ENCODE peak calls at places on chromosomes 2 and 18, in seven cellular contexts. C is SK-N-SH, O is HepG2, J is H1, B is HCT116, R is K562, S is GM12878. W is an unnamed sample.

GRCh38 chr18:22088029-22088428 is 81.4 kb upstream of the GATA6 start:
- DNase-seq in J (no peak), R (no peak), B (no peak), S (no peak), C (no peak), O (no peak), W (no peak)

GRCh38 chr2:232482301-232483238 is 5.1 kb downstream of the ECEL1 start:
- DNase-seq in J (no peak), S (no peak), O (no peak), C (no peak), R (no peak), B (no peak), W (no peak)

GRCh38 chr2:15725101-15725787 is 133.6 kb downstream of the DDX1 start:
- DNase-seq in O (no peak), C (no peak), J (no peak), S (no peak), R (no peak), B (no peak), W (no peak)

GRCh38 chr18:59359576-59359952 is 499 bp upstream of the LMAN1 start:
- DNase-seq in R (no peak), B (no peak), S (no peak), J (no peak), O (no peak), C (no peak), W (peak; percentile 7)

GRCh38 chr18:76923485-76924085 is 101.2 kb downstream of the ZNF236 start:
- DNase-seq in J (peak; percentile 15), S (no peak), C (peak; percentile 27), B (peak; percentile 34), R (peak; percentile 49), O (peak; percentile 30), W (peak; percentile 49)

GRCh38 chr2:32416519-32416918 is 59.7 kb downstream of the BIRC6 start:
- DNase-seq in J (no peak), O (no peak), B (no peak), R (no peak), C (no peak), S (no peak), W (no peak)

GRCh38 chr2:168916329-168916672 is 15.2 kb downstream of the G6PC2 start:
- DNase-seq in C (no peak), O (no peak), J (no peak), R (no peak), S (no peak), B (no peak), W (no peak)

GRCh38 chr2:23134726-23135125 is 250.3 kb upstream of the KLHL29 start:
- DNase-seq in J (no peak), O (no peak), B (no peak), S (no peak), C (no peak), R (no peak), W (no peak)

GRCh38 chr18:13269599-13270011 is 51.0 kb downstream of the LDLRAD4 start:
- DNase-seq in S (no peak), O (no peak), J (no peak), R (no peak), B (no peak), C (no peak), W (no peak)

GRCh38 chr18:13272411-13272810 is 53.9 kb downstream of the LDLRAD4 start:
- DNase-seq in B (no peak), O (no peak), J (no peak), C (no peak), S (no peak), R (no peak), W (no peak)

GRCh38 chr18:13273800-13274199 is 55.2 kb downstream of the LDLRAD4 start:
- DNase-seq in S (no peak), B (no peak), C (no peak), J (no peak), R (no peak), O (no peak), W (no peak)

GRCh38 chr18:13270279-13270911 is 51.8 kb downstream of the LDLRAD4 start:
- DNase-seq in B (no peak), S (no peak), R (no peak), J (no peak), C (no peak), O (no peak), W (no peak)

DNA sequence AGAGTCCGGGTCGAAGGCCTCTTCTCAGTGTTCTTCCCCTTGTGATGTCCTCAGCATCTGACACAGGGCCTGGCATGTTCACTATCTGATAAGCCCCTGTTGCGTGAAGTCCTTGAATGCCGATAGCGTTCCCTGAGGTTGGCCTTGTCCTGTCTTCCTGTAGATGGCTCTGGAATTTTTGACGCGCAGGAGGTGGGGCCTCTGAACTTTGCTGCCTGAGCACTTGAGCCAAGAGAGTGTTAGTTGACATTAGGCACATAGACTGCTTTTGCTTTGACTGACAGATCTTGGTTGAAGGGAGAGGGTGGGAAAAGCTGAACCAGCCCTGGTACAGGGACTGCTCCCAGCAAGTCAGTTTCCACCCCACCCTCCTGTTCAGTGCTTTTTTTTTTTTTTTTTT is 53.0 kb downstream of the LDLRAD4 start:
- DNase-seq in R (no peak), S (no peak), J (no peak), B (no peak), C (no peak), O (peak; percentile 67), W (no peak)
- TF ChIP-seq JUND in R (no peak), S (no peak), J (no peak), B (no peak), C (no peak), O (no peak), W (no peak)

GRCh38 chr18:75544496-75544895 is 117.0 kb upstream of the SMIM21 start:
- DNase-seq in S (no peak), O (no peak), C (no peak), J (no peak), B (peak; percentile 42), R (no peak), W (no peak)
- TF ChIP-seq JUND in S (no peak), O (no peak), C (no peak), J (no peak), B (no peak), R (no peak), W (no peak)

GRCh38 chr2:108787209-108787558 is 613 bp downstream of the CCDC138 start:
- DNase-seq in O (no peak), C (peak; percentile 44), J (no peak), R (no peak), B (no peak), S (no peak), W (no peak)

GRCh38 chr2:108786354-108787208 is at the start of gene CCDC138:
- DNase-seq in S (peak; percentile 35), O (peak; percentile 87), B (peak; percentile 68), C (peak; percentile 96), J (peak; percentile 78), R (peak; percentile 96), W (peak; percentile 83)

GRCh38 chr2:108786008-108786353 is 590 bp upstream of the CCDC138 start:
- DNase-seq in J (no peak), O (no peak), B (no peak), S (no peak), C (no peak), R (no peak), W (no peak)
- TF ChIP-seq JUND in J (no peak), O (no peak), B (no peak), S (no peak), C (no peak), R (no peak), W (no peak)

GRCh38 chr18:73366713-73367112 is 498.9 kb upstream of the NETO1 start:
- DNase-seq in C (no peak), R (no peak), B (no peak), O (no peak), J (no peak), S (no peak), W (no peak)

DNA sequence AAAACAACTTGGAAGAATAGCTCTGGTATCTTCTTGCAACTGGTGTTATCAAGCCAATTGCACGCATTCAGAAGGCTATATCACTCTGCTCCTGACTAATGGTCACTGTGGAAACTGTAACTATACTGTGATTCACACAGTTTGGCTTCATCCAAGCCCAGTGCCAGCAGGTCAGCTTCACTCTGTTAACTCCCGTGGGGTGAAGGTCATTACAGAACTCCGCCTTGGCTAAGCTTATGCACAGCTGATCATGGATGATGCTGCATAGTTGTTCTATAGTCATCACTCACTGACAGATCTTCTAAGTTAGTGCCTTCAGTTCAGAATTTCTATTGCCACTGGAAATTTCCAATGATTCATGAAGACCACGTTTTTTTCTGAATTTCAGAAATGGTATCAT is 497.2 kb upstream of the NETO1 start:
- DNase-seq in S (no peak), J (no peak), C (no peak), R (no peak), O (no peak), B (no peak), W (no peak)
- TF ChIP-seq JUND in S (no peak), J (no peak), C (no peak), R (no peak), O (no peak), B (no peak), W (no peak)

GRCh38 chr2:220811115-220811514 is 761.0 kb downstream of the EPHA4 start:
- DNase-seq in O (no peak), R (no peak), C (no peak), J (no peak), S (no peak), B (no peak), W (no peak)
- TF ChIP-seq JUND in O (no peak), R (no peak), C (no peak), J (no peak), S (no peak), B (no peak), W (no peak)

DNA sequence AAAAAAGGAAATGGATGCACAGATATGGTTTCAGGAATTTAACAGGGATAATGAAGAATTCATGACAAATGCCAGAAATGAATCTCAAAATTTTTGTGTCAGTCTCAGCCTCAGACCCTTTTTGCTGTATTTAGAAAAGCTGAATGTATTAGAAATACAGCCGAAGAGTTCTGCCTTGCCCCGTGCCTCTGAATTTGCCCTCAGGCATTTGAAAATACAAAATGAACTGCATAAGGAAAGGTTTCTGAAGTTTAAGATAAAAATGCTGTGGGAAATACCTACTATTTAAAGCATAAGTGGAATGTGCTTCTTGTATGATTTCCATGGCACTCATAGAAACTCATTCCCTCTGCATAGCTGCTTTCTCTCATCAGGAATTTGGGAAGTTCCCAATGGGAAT is 1580.6 kb downstream of the DPP10 start:
- DNase-seq in O (no peak), B (no peak), S (no peak), R (no peak), C (no peak), J (no peak), W (no peak)
- TF ChIP-seq JUND in O (no peak), B (no peak), S (no peak), R (no peak), C (no peak), J (no peak), W (no peak)

GRCh38 chr2:234308073-234308813 is 188.6 kb downstream of the ARL4C start:
- DNase-seq in S (no peak), O (no peak), J (no peak), C (no peak), R (no peak), B (no peak), W (no peak)
- TF ChIP-seq JUND in S (no peak), O (no peak), J (no peak), C (no peak), R (no peak), B (no peak), W (no peak)